ENCODE peak calls at places on chromosomes 5 and 9, in eight cellular contexts. D is AML-193; M is ELR; P is stimulated activated CD4-positive, alpha-beta T cell treated with anti-CD3 and anti-CD28 coated beads, Interleukin-2, amount 100 ng/mL, for 48 hours; H is trophoblast cell; R is nucleus accumbens; G is SK-MEL-5; W is Right ventricle myocardium inferior. A is an unnamed sample.
A peak's percentile ranks its signal among the peaks of the same experiment; 100 is the strongest.

GRCh38 chr5:125256296-125256695 is 509.9 kb upstream of the ZNF608 start:
- DNase-seq in D (no peak), H (no peak), R (no peak), G (no peak), P (no peak), M (no peak), W (no peak), A (no peak)

GRCh38 chr9:21252727-21253547 is 13.1 kb upstream of the IFNA14 start:
- DNase-seq in G (peak; percentile 45), R (no peak), P (no peak), D (peak; percentile 89), M (peak; percentile 54), H (no peak), W (no peak), A (peak; percentile 43)

GRCh38 chr9:132074736-132075135 is 4.9 kb downstream of the MED27 start:
- DNase-seq in P (no peak), H (no peak), G (no peak), D (no peak), W (no peak), M (peak; percentile 25), R (no peak), A (peak; percentile 84)

GRCh38 chr9:128201441-128202369 is 1.5 kb upstream of the DNM1 start:
- DNase-seq in P (no peak), H (no peak), D (no peak), M (peak; percentile 90), G (no peak), W (no peak), R (no peak), A (peak; percentile 67)

GRCh38 chr9:3243676-3244075 is 282.1 kb downstream of the RFX3 start:
- DNase-seq in D (peak; percentile 38), R (no peak), W (no peak), M (no peak), P (no peak), G (no peak), H (no peak), A (no peak)

GRCh38 chr5:28914302-28914701 is 1875.9 kb upstream of the CDH9 start:
- DNase-seq in H (no peak), P (no peak), M (no peak), R (no peak), G (no peak), D (no peak), W (no peak), A (no peak)

GRCh38 chr9:136657975-136658848 is 4.5 kb upstream of the EGFL7 start:
- DNase-seq in W (no peak), P (no peak), M (no peak), R (no peak), G (no peak), D (no peak), H (no peak), A (no peak)

GRCh38 chr9:94772654-94773303 is 46.3 kb downstream of the AOPEP start:
- DNase-seq in R (peak; percentile 30), M (no peak), G (peak; percentile 37), W (no peak), H (no peak), D (no peak), P (no peak), A (peak; percentile 82)

GRCh38 chr5:176538505-176538806 is 1.3 kb upstream of the RNF44 start:
- DNase-seq in M (no peak), G (no peak), R (no peak), W (no peak), H (no peak), P (no peak), D (no peak), A (no peak)

GRCh38 chr9:134314950-134315715 is 11.1 kb upstream of the RXRA start:
- DNase-seq in W (peak; percentile 62), M (no peak), P (no peak), H (no peak), D (no peak), R (no peak), G (no peak), A (no peak)

A was measured in astrocyte of the hippocampus.